ENCODE peak calls at places on chromosomes 4 and X, in nine cellular contexts. E, N, I, O, B, R, G, W and D are unnamed samples.

GRCh38 chr4:7339751-7340552 is 94.8 kb downstream of the PSAPL1 start:
- DNase-seq in E (no peak), N (no peak), I (no peak), O (no peak), B (no peak), R (no peak), G (no peak), W (no peak), D (no peak)

GRCh38 chrX:138710866-138711331 is 618 bp downstream of the FGF13 start:
- DNase-seq in E (no peak), N (peak; percentile 28), I (no peak), O (no peak), B (no peak), R (no peak), G (no peak), W (no peak), D (no peak)

GRCh38 chr4:129236351-129236750 is 140.4 kb downstream of the C4orf33 start:
- DNase-seq in E (no peak), N (no peak), I (no peak), O (no peak), B (no peak), R (no peak), G (no peak), W (no peak), D (no peak)

GRCh38 chrX:136192839-136193414 is 45.6 kb downstream of the FHL1 start:
- DNase-seq in E (no peak), N (no peak), I (no peak), O (no peak), B (no peak), R (no peak), G (no peak), W (no peak), D (no peak)

GRCh38 chr4:53981573-53981972 is 82.8 kb downstream of the CHIC2 start:
- DNase-seq in E (no peak), N (no peak), I (no peak), O (no peak), B (no peak), R (no peak), G (no peak), W (no peak), D (no peak)

GRCh38 chr4:144591401-144591800 is 54.6 kb upstream of the HHIP start:
- DNase-seq in E (no peak), N (no peak), I (no peak), O (no peak), B (no peak), R (no peak), G (no peak), W (no peak), D (no peak)

GRCh38 chrX:47560179-47560830 is 700 bp upstream of the ARAF start:
- DNase-seq in E (no peak), N (peak; percentile 30), I (no peak), O (no peak), B (no peak), R (no peak), G (no peak), W (no peak), D (no peak)

GRCh38 chr4:77196866-77197265 is 39.9 kb downstream of the CCNG2 start:
- DNase-seq in E (peak; percentile 28), N (no peak), I (no peak), O (no peak), B (no peak), R (no peak), G (no peak), W (no peak), D (no peak)

GRCh38 chr4:112515278-112516075 is 503 bp downstream of the NEUROG2 start:
- DNase-seq in E (no peak), N (peak; percentile 59), I (no peak), O (no peak), B (no peak), R (no peak), G (peak; percentile 75), W (no peak), D (no peak)

GRCh38 chr4:122576261-122577188 is 44.3 kb downstream of the IL21 start:
- DNase-seq in E (no peak), N (peak; percentile 75), I (peak; percentile 46), O (no peak), B (peak; percentile 8), R (no peak), G (peak; percentile 16), W (no peak), D (no peak)

GRCh38 chr4:41548305-41548704 is 10.3 kb downstream of the LIMCH1 start:
- DNase-seq in E (no peak), N (no peak), I (no peak), O (no peak), B (no peak), R (no peak), G (no peak), W (no peak), D (no peak)

DNA sequence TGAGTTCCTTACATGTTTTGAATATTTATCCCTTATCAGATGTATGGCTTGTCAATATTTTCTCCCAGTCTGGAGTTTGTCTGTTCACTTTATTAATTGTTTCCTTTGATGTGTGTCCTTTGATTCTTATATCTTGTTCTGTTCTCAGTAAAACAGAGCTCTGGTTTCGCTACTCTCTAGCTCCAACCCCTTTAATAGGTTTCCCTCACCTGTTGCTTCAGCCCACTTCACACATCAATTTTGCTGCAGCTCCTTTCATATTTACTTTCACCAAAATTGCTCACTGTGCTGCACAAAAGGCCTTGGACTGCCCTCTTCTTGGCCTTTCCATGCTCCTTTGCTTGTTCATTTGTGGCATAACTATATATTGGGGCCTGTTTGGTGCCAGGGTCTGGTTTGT is 85.1 kb downstream of the CFAP299 start:
- DNase-seq in E (no peak), N (no peak), I (no peak), O (no peak), B (no peak), R (no peak), G (no peak), W (no peak), D (no peak)
- TF ChIP-seq POLR2AphosphoS5 in E (no peak), N (no peak), I (no peak), O (no peak), B (no peak), R (no peak), G (no peak), W (no peak), D (no peak)

GRCh38 chr4:98369322-98369721 is 108.1 kb downstream of the RAP1GDS1 start:
- DNase-seq in E (no peak), N (no peak), I (no peak), O (no peak), B (no peak), R (no peak), G (no peak), W (no peak), D (no peak)
- TF ChIP-seq CTCF in E (no peak), N (no peak), I (no peak), O (no peak), B (no peak), R (no peak), G (no peak), W (no peak), D (no peak)

GRCh38 chr4:2258091-2259035 is 3.5 kb downstream of the MXD4 start:
- DNase-seq in E (no peak), N (no peak), I (no peak), O (peak; percentile 78), B (no peak), R (peak; percentile 17), G (peak; percentile 8), W (peak; percentile 87), D (peak; percentile 24)

GRCh38 chr4:2260336-2261109 is 1.4 kb downstream of the MXD4 start:
- DNase-seq in E (no peak), N (no peak), I (no peak), O (peak; percentile 82), B (no peak), R (no peak), G (no peak), W (no peak), D (peak; percentile 28)

GRCh38 chr4:2259036-2259540 is 2.8 kb downstream of the MXD4 start:
- DNase-seq in E (no peak), N (no peak), I (no peak), O (peak; percentile 79), B (no peak), R (no peak), G (no peak), W (no peak), D (peak; percentile 25)

GRCh38 chr4:2261110-2261852 is 628 bp downstream of the MXD4 start:
- DNase-seq in E (no peak), N (peak; percentile 68), I (no peak), O (peak; percentile 79), B (no peak), R (no peak), G (peak; percentile 88), W (no peak), D (peak; percentile 64)

GRCh38 chr4:2259541-2260267 is 2.2 kb downstream of the MXD4 start:
- DNase-seq in E (no peak), N (no peak), I (no peak), O (peak; percentile 76), B (no peak), R (no peak), G (no peak), W (no peak), D (peak; percentile 21)
- H3K27ac ChIP-seq in E (no peak overlapping the region), N (no peak overlapping the region), I (no peak overlapping the region), O (no peak overlapping the region), B (peak overlapping the region; percentile 92), R (peak overlapping the region; percentile 85), G (no peak overlapping the region), W (peak overlapping the region; percentile 96), D (peak overlapping the region; percentile 11)

GRCh38 chr4:184695178-184695896 is 38.6 kb downstream of the CENPU start:
- DNase-seq in E (no peak), N (no peak), I (no peak), O (no peak), B (no peak), R (no peak), G (no peak), W (no peak), D (no peak)

GRCh38 chr4:184689681-184690080 is 40.1 kb downstream of the PRIMPOL start:
- DNase-seq in E (no peak), N (no peak), I (no peak), O (no peak), B (no peak), R (no peak), G (no peak), W (no peak), D (no peak)

GRCh38 chr4:184697956-184698355 is 35.9 kb downstream of the CENPU start:
- DNase-seq in E (no peak), N (no peak), I (no peak), O (no peak), B (no peak), R (no peak), G (no peak), W (no peak), D (no peak)

GRCh38 chr4:184693056-184693455 is 40.8 kb downstream of the CENPU start:
- DNase-seq in E (no peak), N (no peak), I (no peak), O (no peak), B (no peak), R (no peak), G (no peak), W (no peak), D (no peak)

GRCh38 chr4:184694412-184694956 is 39.4 kb downstream of the CENPU start:
- DNase-seq in E (no peak), N (no peak), I (no peak), O (no peak), B (no peak), R (no peak), G (no peak), W (no peak), D (no peak)
- TF ChIP-seq POLR2AphosphoS5 in E (no peak), N (no peak), I (no peak), O (no peak), B (no peak), R (no peak), G (no peak), W (no peak), D (no peak)

GRCh38 chrX:106752101-106752678 is 25.7 kb downstream of the RNF128 start:
- DNase-seq in E (no peak), N (peak; percentile 46), I (no peak), O (no peak), B (no peak), R (no peak), G (no peak), W (no peak), D (no peak)
- TF ChIP-seq CTCF in E (no peak), N (peak; percentile 63), I (peak; percentile 46), O (no peak), B (no peak), R (no peak), G (peak; percentile 47), W (no peak), D (no peak)